ENCODE peak calls at places on chromosomes 6 and 20, in five cellular contexts. F, M, A, Q and S are unnamed samples.

GRCh38 chr6:17361013-17361412 is 32.4 kb upstream of the CAP2 start:
- DNase-seq in M (no peak), Q (peak), F (no peak), A (no peak), S (no peak)

GRCh38 chr6:109922851-109923250 is 55.3 kb upstream of the GPR6 start:
- DNase-seq in F (no peak), Q (no peak), M (peak), A (no peak), S (no peak)

GRCh38 chr6:90393232-90393884 is 96.7 kb upstream of the BACH2 start:
- DNase-seq in Q (peak), M (no peak), F (peak), A (peak), S (no peak)

GRCh38 chr20:46400828-46401477 is 5.5 kb downstream of the ELMO2 start:
- DNase-seq in F (no peak), Q (peak), A (no peak), M (no peak), S (no peak)

GRCh38 chr6:87830834-87831374 is 128.9 kb upstream of the AKIRIN2 start:
- DNase-seq in M (no peak), Q (no peak), F (peak), A (no peak), S (no peak)

GRCh38 chr20:62280303-62280702 is 22.5 kb upstream of the ADRM1 start:
- DNase-seq in F (no peak), M (no peak), A (no peak), Q (no peak), S (no peak)

GRCh38 chr6:111663692-111664564 is 58.2 kb upstream of the TRAF3IP2 start:
- DNase-seq in Q (peak), M (no peak), F (no peak), A (no peak), S (no peak)

GRCh38 chr6:51322505-51322904 is 503.8 kb downstream of the TFAP2B start:
- DNase-seq in A (no peak), Q (no peak), F (no peak), M (no peak), S (no peak)

GRCh38 chr6:2021713-2022125 is 223.7 kb downstream of the GMDS start:
- DNase-seq in M (peak), A (peak), F (peak), Q (peak), S (peak)

GRCh38 chr6:1285589-1286340 is 26.1 kb upstream of the FOXQ1 start:
- DNase-seq in A (no peak), F (no peak), Q (peak), M (no peak), S (no peak)

GRCh38 chr6:11953641-11954040 is 58.5 kb upstream of the HIVEP1 start:
- DNase-seq in Q (no peak), M (no peak), A (no peak), F (no peak), S (no peak)

GRCh38 chr6:137013738-137014602 is 30.8 kb downstream of the IL20RA start:
- DNase-seq in F (no peak), M (no peak), A (no peak), Q (peak), S (no peak)

GRCh38 chr6:49499121-49499520 is 602 bp upstream of the GLYATL3 start:
- DNase-seq in A (no peak), M (no peak), F (no peak), Q (no peak), S (no peak)

GRCh38 chr20:38304845-38305447 is 990 bp downstream of the BPI start:
- DNase-seq in F (no peak), A (no peak), Q (peak), M (no peak), S (no peak)

GRCh38 chr20:2760381-2761305 is 39.8 kb downstream of the CPXM1 start:
- DNase-seq in Q (no peak), F (no peak), M (peak), A (no peak), S (no peak)

GRCh38 chr20:38601216-38602184 is at the start of gene ARHGAP40:
- DNase-seq in Q (no peak), M (no peak), F (peak), A (no peak), S (no peak)

GRCh38 chr20:33437141-33437911 is 6.2 kb downstream of the SNTA1 start:
- DNase-seq in Q (peak), F (no peak), A (peak), M (peak), S (no peak)

GRCh38 chr6:140237251-140237650 is 862.8 kb upstream of the CITED2 start:
- DNase-seq in F (no peak), A (no peak), M (no peak), Q (no peak), S (no peak)

GRCh38 chr20:37375227-37375626 is 29.3 kb downstream of the SRC start:
- DNase-seq in A (no peak), Q (no peak), M (no peak), F (no peak), S (no peak)

GRCh38 chr6:25179051-25179778 is 100.0 kb upstream of the CARMIL1 start:
- DNase-seq in M (no peak), A (no peak), Q (peak), F (no peak), S (no peak)

GRCh38 chr6:150867117-150867516 is 1.6 kb downstream of the MTHFD1L start:
- DNase-seq in Q (no peak), M (peak), A (no peak), F (no peak), S (no peak)

GRCh38 chr20:63014710-63015109 is 7.9 kb upstream of the BHLHE23 start:
- DNase-seq in M (no peak), A (no peak), Q (no peak), F (no peak), S (no peak)

GRCh38 chr6:31651602-31652191 is 764 bp downstream of the BAG6 start:
- DNase-seq in M (peak), A (peak), F (peak), Q (peak), S (no peak)

GRCh38 chr6:141290871-141291270 is 841.9 kb upstream of the GJE1 start:
- DNase-seq in Q (peak), A (no peak), F (no peak), M (no peak), S (no peak)

GRCh38 chr6:140485740-140486467 is 1111.5 kb upstream of the CITED2 start:
- DNase-seq in A (no peak), Q (peak), F (no peak), M (no peak), S (no peak)

GRCh38 chr20:46293084-46293483 is 15.2 kb downstream of the CDH22 start:
- DNase-seq in F (no peak), Q (peak), A (no peak), M (no peak), S (no peak)

GRCh38 chr6:109062756-109063352 is 31.8 kb downstream of the SESN1 start:
- DNase-seq in Q (no peak), A (no peak), F (no peak), M (no peak), S (no peak)

GRCh38 chr20:33164763-33165095 is 3.2 kb upstream of the BPIFA2 start:
- DNase-seq in M (peak), A (no peak), F (no peak), Q (no peak), S (no peak)

GRCh38 chr6:130188207-130188899 is 34.4 kb downstream of the SAMD3 start:
- DNase-seq in A (no peak), Q (no peak), M (no peak), F (no peak), S (no peak)

GRCh38 chr20:62356143-62356947 is 10.8 kb downstream of the LAMA5 start:
- DNase-seq in F (no peak), M (no peak), Q (no peak), A (no peak), S (no peak)

GRCh38 chr20:1874534-1875168 is 20.6 kb upstream of the SIRPA start:
- DNase-seq in A (no peak), M (no peak), Q (peak), F (no peak), S (no peak)

GRCh38 chr6:30554962-30555361 is 1.3 kb downstream of the GNL1 start:
- DNase-seq in M (no peak), F (no peak), A (no peak), Q (peak), S (no peak)

GRCh38 chr6:30556006-30556713 is at the start of gene GNL1:
- DNase-seq in Q (peak), M (peak), F (peak), A (peak), S (peak)

GRCh38 chr6:30556714-30556963 is 350 bp upstream of the GNL1 start:
- DNase-seq in F (peak), Q (no peak), M (peak), A (peak), S (peak)

GRCh38 chr6:30554404-30554803 is 1.9 kb downstream of the GNL1 start:
- DNase-seq in F (no peak), M (no peak), A (no peak), Q (no peak), S (no peak)

DNA sequence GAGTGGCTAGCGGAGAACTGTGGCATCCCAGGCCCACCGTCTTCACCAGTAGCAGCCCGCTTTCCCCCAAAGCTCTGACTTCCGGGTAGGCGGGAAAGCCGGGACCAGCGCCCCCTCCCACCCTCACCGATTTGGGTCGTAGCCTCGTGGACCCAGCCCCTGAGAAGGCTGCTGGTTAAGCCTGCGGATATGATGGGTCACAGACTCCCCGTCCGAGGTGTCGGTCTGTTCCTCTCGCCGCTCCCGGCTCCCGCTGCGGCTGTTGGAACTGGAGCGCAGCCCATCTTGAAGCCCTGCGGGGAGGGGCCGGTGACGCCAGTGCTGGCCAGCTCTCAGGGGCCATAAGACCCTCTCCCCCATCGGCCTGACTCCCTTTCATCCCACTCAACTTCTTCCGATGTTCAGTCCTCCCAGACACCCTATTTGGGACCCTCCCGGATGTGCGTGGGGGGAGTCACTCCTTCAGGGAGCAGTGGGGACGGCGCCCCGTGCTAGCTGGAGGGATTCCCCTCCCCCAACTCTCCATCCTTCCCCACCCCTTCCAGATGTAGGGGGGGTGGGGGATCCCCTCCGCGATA is 772 bp downstream of the GNL1 start:
- DNase-seq in F (peak), A (peak), Q (peak), M (peak), S (peak)
- TF ChIP-seq POLR2A in F (no peak), A (no peak), Q (no peak), M (no peak), S (no peak)

GRCh38 chr6:27894839-27895762 is 17.1 kb downstream of the OR2B2 start:
- DNase-seq in M (no peak), A (no peak), Q (peak), F (peak), S (peak)

GRCh38 chr6:27892596-27893058 is 19.6 kb downstream of the OR2B2 start:
- DNase-seq in A (no peak), Q (peak), M (no peak), F (no peak), S (no peak)

GRCh38 chr6:27891300-27891913 is 20.8 kb downstream of the OR2B2 start:
- DNase-seq in Q (no peak), F (no peak), M (no peak), A (no peak), S (no peak)

GRCh38 chr6:27893836-27894807 is 18.1 kb downstream of the OR2B2 start:
- DNase-seq in A (peak), F (peak), Q (peak), M (peak), S (peak)

GRCh38 chr6:27893059-27893835 is 18.9 kb downstream of the OR2B2 start:
- DNase-seq in F (peak), M (peak), Q (peak), A (peak), S (peak)
- TF ChIP-seq POLR2A in F (peak), M (no peak), Q (peak), A (peak), S (peak)

GRCh38 chr6:170344631-170345576 is 38.3 kb downstream of the FAM120B start:
- DNase-seq in A (no peak), M (no peak), F (no peak), Q (peak), S (no peak)
- TF ChIP-seq POLR2A in A (no peak), M (no peak), F (no peak), Q (no peak), S (no peak)

DNA sequence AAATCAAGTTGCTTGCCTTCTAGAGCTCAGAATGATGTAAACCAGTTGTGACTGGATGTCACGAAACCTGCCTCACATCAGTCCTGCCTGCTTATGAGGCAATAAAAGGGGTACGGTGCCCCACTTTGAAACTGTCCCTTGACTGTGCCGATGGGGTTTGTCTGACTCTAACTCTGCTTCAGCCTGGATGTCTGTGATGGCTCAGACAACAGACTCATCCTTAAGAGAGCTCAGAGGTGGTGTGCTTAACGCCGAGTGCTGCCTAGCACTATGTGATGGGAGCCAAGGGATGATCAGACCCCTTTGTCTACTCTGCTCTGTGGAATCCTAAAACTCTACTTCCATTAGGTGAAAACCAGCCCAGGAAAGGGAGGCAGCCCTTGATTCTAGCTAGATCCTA is 18.9 kb downstream of the TOMM34 start:
- DNase-seq in M (no peak), Q (no peak), F (no peak), A (no peak), S (no peak)
- TF ChIP-seq POLR2A in M (no peak), Q (no peak), F (no peak), A (no peak), S (no peak)